ENCODE peak calls at places on chromosomes 2 and 18, in ten cellular contexts. J, D, Q, Z, U, E, S, M, L and K are unnamed samples.

GRCh38 chr18:58348947-58349346 is 279.9 kb downstream of the ALPK2 start:
- DNase-seq in J (no peak), D (no peak), Q (no peak), Z (no peak), U (no peak), E (no peak), S (no peak), M (no peak), L (no peak), K (no peak)

GRCh38 chr18:827093-827677 is 15.1 kb upstream of the YES1 start:
- DNase-seq in J (no peak), D (no peak), Q (no peak), Z (no peak), U (no peak), E (no peak), S (no peak), M (no peak), L (no peak), K (no peak)

GRCh38 chr2:219569041-219569440 is 2.3 kb downstream of the OBSL1 start:
- DNase-seq in J (no peak), D (no peak), Q (no peak), Z (peak), U (no peak), E (no peak), S (no peak), M (no peak), L (no peak), K (peak)

GRCh38 chr2:13056259-13056843 is 339.6 kb downstream of the TRIB2 start:
- DNase-seq in J (no peak), D (no peak), Q (peak), Z (no peak), U (no peak), E (no peak), S (no peak), M (peak), L (no peak), K (peak)

GRCh38 chr2:28664120-28664842 is 87.3 kb upstream of the PPP1CB start:
- DNase-seq in J (no peak), D (peak), Q (no peak), Z (no peak), U (no peak), E (no peak), S (no peak), M (no peak), L (no peak), K (no peak)

GRCh38 chr2:28321426-28321825 is 71.2 kb upstream of the FOSL2 start:
- DNase-seq in J (peak), D (no peak), Q (peak), Z (no peak), U (no peak), E (no peak), S (no peak), M (no peak), L (no peak), K (no peak)

GRCh38 chr2:233857511-233858118 is 3.3 kb upstream of the HJURP start:
- DNase-seq in J (no peak), D (peak), Q (peak), Z (no peak), U (peak), E (peak), S (no peak), M (peak), L (peak), K (peak)

GRCh38 chr2:120783371-120783791 is 47.7 kb downstream of the GLI2 start:
- DNase-seq in J (peak), D (peak), Q (no peak), Z (no peak), U (no peak), E (no peak), S (no peak), M (no peak), L (no peak), K (peak)

GRCh38 chr2:23556929-23557328 is 171.9 kb downstream of the KLHL29 start:
- DNase-seq in J (no peak), D (no peak), Q (no peak), Z (no peak), U (no peak), E (no peak), S (no peak), M (no peak), L (no peak), K (no peak)

GRCh38 chr2:64751286-64752260 is 97.9 kb upstream of the SERTAD2 start:
- DNase-seq in J (peak), D (peak), Q (peak), Z (no peak), U (peak), E (no peak), S (peak), M (no peak), L (no peak), K (peak)

GRCh38 chr2:180570864-180571263 is 409.5 kb upstream of the UBE2E3 start:
- DNase-seq in J (no peak), D (no peak), Q (no peak), Z (no peak), U (no peak), E (no peak), S (no peak), M (no peak), L (no peak), K (peak)

GRCh38 chr2:79799744-79800143 is 286.9 kb downstream of the CTNNA2 start:
- DNase-seq in J (no peak), D (no peak), Q (no peak), Z (no peak), U (no peak), E (no peak), S (no peak), M (no peak), L (no peak), K (no peak)

GRCh38 chr2:12008425-12009061 is 262.1 kb downstream of the LPIN1 start:
- DNase-seq in J (peak), D (no peak), Q (no peak), Z (no peak), U (peak), E (no peak), S (no peak), M (peak), L (no peak), K (peak)

GRCh38 chr2:227366861-227367800 is 12.0 kb downstream of the TM4SF20 start:
- DNase-seq in J (peak), D (no peak), Q (no peak), Z (no peak), U (no peak), E (no peak), S (no peak), M (no peak), L (no peak), K (peak)